ENCODE peak calls at places on chromosomes 7 and 10, in four cellular contexts. U, O, Z and C are unnamed samples.

GRCh38 chr10:97224483-97225435 is 39.0 kb upstream of the SLIT1 start:
- DNase-seq in U (no peak), O (no peak), Z (no peak), C (no peak)

GRCh38 chr7:138449580-138449979 is 10.5 kb upstream of the TRIM24 start:
- DNase-seq in O (peak), Z (no peak), U (no peak), C (peak)

GRCh38 chr7:4235596-4235995 is 446.5 kb upstream of the FOXK1 start:
- DNase-seq in O (no peak), Z (peak), U (no peak), C (no peak)

GRCh38 chr10:97120370-97120769 is 65.4 kb downstream of the SLIT1 start:
- DNase-seq in Z (no peak), O (no peak), U (no peak), C (no peak)

GRCh38 chr7:73984481-73985205 is 43.3 kb upstream of the ELN start:
- DNase-seq in O (no peak), U (no peak), Z (no peak), C (no peak)

GRCh38 chr7:92639213-92639896 is 49.2 kb upstream of the FAM133B start:
- DNase-seq in O (no peak), Z (no peak), U (no peak), C (no peak)

GRCh38 chr10:62903828-62904227 is 87.7 kb upstream of the EGR2 start:
- DNase-seq in U (no peak), Z (no peak), O (peak), C (no peak)

GRCh38 chr7:24898691-24899090 is 81.3 kb downstream of the OSBPL3 start:
- DNase-seq in Z (no peak), O (no peak), U (no peak), C (no peak)

GRCh38 chr7:108073305-108074070 is 56.7 kb downstream of the LAMB4 start:
- DNase-seq in O (no peak), U (no peak), Z (no peak), C (no peak)

GRCh38 chr10:19702215-19702614 is 114.0 kb upstream of the PLXDC2 start:
- DNase-seq in O (no peak), U (peak), Z (no peak), C (no peak)

GRCh38 chr10:48701139-48701901 is 16.6 kb downstream of the WDFY4 start:
- DNase-seq in O (peak), Z (no peak), U (no peak), C (no peak)

GRCh38 chr10:80477813-80478212 is 23.7 kb downstream of the TSPAN14 start:
- DNase-seq in O (peak), U (no peak), Z (no peak), C (no peak)

GRCh38 chr10:34200355-34200901 is 614.7 kb downstream of the PARD3 start:
- DNase-seq in O (no peak), U (no peak), Z (no peak), C (no peak)

GRCh38 chr7:70374772-70375533 is 757.0 kb upstream of the GALNT17 start:
- DNase-seq in O (no peak), Z (no peak), U (no peak), C (no peak)

GRCh38 chr10:83541096-83541495 is 598.2 kb upstream of the GHITM start:
- DNase-seq in U (no peak), Z (no peak), O (no peak), C (no peak)

GRCh38 chr10:34206078-34206477 is 609.0 kb downstream of the PARD3 start:
- DNase-seq in O (no peak), U (no peak), Z (no peak), C (no peak)

GRCh38 chr7:129225206-129225930 is 538 bp downstream of the AHCYL2 start:
- DNase-seq in U (no peak), Z (peak), O (peak), C (peak)

GRCh38 chr10:47158116-47159071 is 141.6 kb upstream of the GDF10 start:
- DNase-seq in Z (no peak), O (no peak), U (no peak), C (no peak)

GRCh38 chr7:570801-571070 is 51.1 kb upstream of the PDGFA start:
- DNase-seq in Z (no peak), O (no peak), U (no peak), C (no peak)

GRCh38 chr7:26291699-26292538 is at the start of gene SNX10:
- DNase-seq in U (no peak), Z (peak), O (peak), C (peak)

GRCh38 chr10:125002423-125003145 is 60.7 kb downstream of the ZRANB1 start:
- DNase-seq in O (no peak), U (no peak), Z (no peak), C (no peak)

GRCh38 chr10:71217266-71218045 is 5.1 kb downstream of the UNC5B start:
- DNase-seq in O (peak), U (no peak), Z (peak), C (peak)

GRCh38 chr10:107614939-107615665 is 450.6 kb upstream of the SORCS1 start:
- DNase-seq in Z (no peak), O (no peak), U (no peak), C (no peak)